ENCODE peak calls at places on chromosomes 16 and 17, in seven cellular contexts. A is right atrium auricular region, C is cardiac muscle cell, G is stomach, B is esophagus squamous epithelium, F is heart left ventricle, L is SJSA1. E is an unnamed sample. For H3K36me3, the result is how much of the 10 kb centered on the place peaks cover.

GRCh38 chr16:9042943-9043680 is 48.3 kb upstream of the HAPSTR1 start:
- DNase-seq in A (no peak), C (peak), G (no peak), B (no peak), F (no peak), L (peak), E (no peak)

GRCh38 chr17:58680038-58680369 is 11.8 kb downstream of the TEX14 start:
- DNase-seq in A (no peak), C (no peak), G (no peak), B (no peak), F (no peak), L (no peak), E (no peak)

GRCh38 chr16:86508947-86509758 is 1.2 kb upstream of the FOXF1 start:
- DNase-seq in A (no peak), C (peak), G (no peak), B (no peak), F (peak), L (peak), E (peak)

GRCh38 chr17:34116306-34116705 is 138.8 kb upstream of the CCL2 start:
- DNase-seq in A (no peak), C (no peak), G (no peak), B (no peak), F (no peak), L (no peak), E (no peak)

GRCh38 chr17:77516902-77517301 is 376.1 kb downstream of the SEC14L1 start:
- DNase-seq in A (no peak), C (peak), G (peak), B (no peak), F (no peak), L (peak), E (no peak)

GRCh38 chr17:74005790-74006189 is 197.7 kb upstream of the RPL38 start:
- DNase-seq in A (no peak), C (no peak), G (no peak), B (no peak), F (no peak), L (no peak), E (no peak)

GRCh38 chr17:38485146-38485468 is 56.8 kb downstream of the ARHGAP23 start:
- DNase-seq in A (no peak), C (no peak), G (no peak), B (no peak), F (no peak), L (no peak), E (no peak)

GRCh38 chr17:7475764-7476422 is 3.5 kb downstream of the ZBTB4 start:
- DNase-seq in A (peak), C (no peak), G (no peak), B (no peak), F (peak), L (no peak), E (no peak)

GRCh38 chr16:66275795-66276428 is 90.6 kb upstream of the CDH5 start:
- DNase-seq in A (peak), C (peak), G (peak), B (no peak), F (no peak), L (no peak), E (no peak)

GRCh38 chr16:8850279-8850885 is 18.4 kb downstream of the CARHSP1 start:
- DNase-seq in A (no peak), C (peak), G (no peak), B (no peak), F (peak), L (peak), E (peak)

GRCh38 chr16:22857296-22857695 is 43.3 kb downstream of the HS3ST2 start:
- DNase-seq in A (no peak), C (no peak), G (no peak), B (no peak), F (no peak), L (no peak), E (no peak)

GRCh38 chr17:44159519-44160210 is 10.8 kb upstream of the ASB16 start:
- DNase-seq in A (no peak), C (peak), G (no peak), B (no peak), F (no peak), L (peak), E (no peak)

GRCh38 chr17:45893725-45894021 is 681 bp upstream of the MAPT start:
- DNase-seq in A (no peak), C (no peak), G (no peak), B (no peak), F (no peak), L (no peak), E (no peak)

GRCh38 chr17:6343191-6343590 is 91.7 kb downstream of the AIPL1 start:
- DNase-seq in A (no peak), C (no peak), G (no peak), B (no peak), F (no peak), L (no peak), E (no peak)

GRCh38 chr17:65277576-65277975 is 140.4 kb downstream of the RGS9 start:
- DNase-seq in A (peak), C (peak), G (no peak), B (no peak), F (no peak), L (no peak), E (no peak)

GRCh38 chr16:72818286-72818845 is 229.6 kb downstream of the ZFHX3 start:
- DNase-seq in A (no peak), C (no peak), G (no peak), B (no peak), F (no peak), L (no peak), E (no peak)

GRCh38 chr17:71779482-71779881 is 341.3 kb upstream of the SOX9 start:
- DNase-seq in A (no peak), C (no peak), G (no peak), B (no peak), F (no peak), L (no peak), E (no peak)

GRCh38 chr16:88705076-88705684 is 1.0 kb downstream of the RNF166 start:
- DNase-seq in A (no peak), C (peak), G (no peak), B (no peak), F (no peak), L (no peak), E (no peak)

GRCh38 chr17:61331178-61331577 is 68.5 kb upstream of the TBX2 start:
- DNase-seq in A (no peak), C (no peak), G (no peak), B (no peak), F (no peak), L (no peak), E (peak)

GRCh38 chr16:89721644-89722391 is 481 bp downstream of the ZNF276 start:
- DNase-seq in A (no peak), C (peak), G (peak), B (no peak), F (peak), L (peak), E (peak)

GRCh38 chr16:14202697-14203096 is 131.6 kb downstream of the MRTFB start:
- DNase-seq in A (no peak), C (no peak), G (no peak), B (no peak), F (no peak), L (no peak), E (no peak)

GRCh38 chr16:30747331-30747730 is 894 bp upstream of the PHKG2 start:
- DNase-seq in A (no peak), C (peak), G (no peak), B (no peak), F (no peak), L (peak), E (no peak)

GRCh38 chr16:31427441-31428276 is 501 bp downstream of the COX6A2 start:
- DNase-seq in A (no peak), C (peak), G (peak), B (no peak), F (peak), L (peak), E (peak)

GRCh38 chr17:601462-602303 is 113.0 kb downstream of the VPS53 start:
- DNase-seq in A (no peak), C (peak), G (no peak), B (no peak), F (no peak), L (no peak), E (no peak)

GRCh38 chr17:36127199-36127881 is 23.7 kb downstream of the CCL4 start:
- DNase-seq in A (no peak), C (no peak), G (no peak), B (no peak), F (no peak), L (no peak), E (no peak)

GRCh38 chr16:70681382-70682238 is 4.2 kb downstream of the MTSS2 start:
- DNase-seq in A (no peak), C (no peak), G (no peak), B (no peak), F (no peak), L (no peak), E (no peak)

GRCh38 chr17:63588797-63589196 is 11.9 kb upstream of the TACO1 start:
- DNase-seq in A (no peak), C (no peak), G (no peak), B (no peak), F (no peak), L (no peak), E (no peak)

GRCh38 chr17:63595132-63595531 is 5.6 kb upstream of the TACO1 start:
- DNase-seq in A (no peak), C (no peak), G (no peak), B (no peak), F (no peak), L (no peak), E (no peak)

GRCh38 chr17:63592797-63593196 is 7.9 kb upstream of the TACO1 start:
- DNase-seq in A (no peak), C (no peak), G (no peak), B (no peak), F (no peak), L (no peak), E (no peak)

GRCh38 chr17:63587770-63588169 is 12.9 kb upstream of the TACO1 start:
- DNase-seq in A (no peak), C (no peak), G (no peak), B (no peak), F (no peak), L (no peak), E (no peak)

DNA sequence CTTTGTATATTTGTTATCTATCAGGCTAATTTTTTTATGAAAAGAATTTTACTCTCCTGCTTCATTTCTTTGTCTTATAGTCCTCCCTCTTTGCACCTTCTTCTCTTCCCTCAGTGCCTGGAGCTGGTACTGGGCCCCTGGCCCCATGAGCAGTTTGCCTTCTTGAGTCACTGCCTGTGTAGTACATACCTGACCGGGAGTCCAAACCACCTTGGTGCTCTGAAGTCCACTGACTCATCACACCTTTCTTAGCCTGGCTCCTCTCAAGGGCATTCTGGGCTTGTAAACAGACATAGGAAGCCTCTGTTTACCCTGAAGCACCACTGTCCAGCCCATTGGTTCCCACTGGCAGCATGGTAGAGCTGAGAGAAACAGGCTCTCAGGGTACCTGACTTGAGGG is 11.0 kb upstream of the TACO1 start:
- DNase-seq in A (no peak), C (no peak), G (no peak), B (no peak), F (no peak), L (no peak), E (no peak)
- H3K36me3 ChIP-seq in A (half or more), C (under half), G (half or more), B (under half), F (half or more), L (half or more), E (under half)

GRCh38 chr17:2949469-2950044 is 113.8 kb downstream of the OR1D5 start:
- DNase-seq in A (peak), C (peak), G (peak), B (no peak), F (no peak), L (no peak), E (no peak)
- H3K36me3 ChIP-seq in A (under half), C (under half), G (under half), B (under half), F (under half), L (under half), E (under half)

GRCh38 chr17:28910534-28910933 is 7.7 kb upstream of the DHRS13 start:
- DNase-seq in A (no peak), C (no peak), G (no peak), B (no peak), F (no peak), L (no peak), E (no peak)

GRCh38 chr17:28908640-28909098 is 5.8 kb upstream of the DHRS13 start:
- DNase-seq in A (peak), C (peak), G (no peak), B (no peak), F (peak), L (peak), E (peak)

GRCh38 chr17:28906276-28907051 is 3.6 kb upstream of the DHRS13 start:
- DNase-seq in A (no peak), C (no peak), G (no peak), B (no peak), F (no peak), L (no peak), E (no peak)

GRCh38 chr17:28907052-28907438 is 4.2 kb upstream of the DHRS13 start:
- DNase-seq in A (no peak), C (no peak), G (no peak), B (no peak), F (no peak), L (no peak), E (no peak)

DNA sequence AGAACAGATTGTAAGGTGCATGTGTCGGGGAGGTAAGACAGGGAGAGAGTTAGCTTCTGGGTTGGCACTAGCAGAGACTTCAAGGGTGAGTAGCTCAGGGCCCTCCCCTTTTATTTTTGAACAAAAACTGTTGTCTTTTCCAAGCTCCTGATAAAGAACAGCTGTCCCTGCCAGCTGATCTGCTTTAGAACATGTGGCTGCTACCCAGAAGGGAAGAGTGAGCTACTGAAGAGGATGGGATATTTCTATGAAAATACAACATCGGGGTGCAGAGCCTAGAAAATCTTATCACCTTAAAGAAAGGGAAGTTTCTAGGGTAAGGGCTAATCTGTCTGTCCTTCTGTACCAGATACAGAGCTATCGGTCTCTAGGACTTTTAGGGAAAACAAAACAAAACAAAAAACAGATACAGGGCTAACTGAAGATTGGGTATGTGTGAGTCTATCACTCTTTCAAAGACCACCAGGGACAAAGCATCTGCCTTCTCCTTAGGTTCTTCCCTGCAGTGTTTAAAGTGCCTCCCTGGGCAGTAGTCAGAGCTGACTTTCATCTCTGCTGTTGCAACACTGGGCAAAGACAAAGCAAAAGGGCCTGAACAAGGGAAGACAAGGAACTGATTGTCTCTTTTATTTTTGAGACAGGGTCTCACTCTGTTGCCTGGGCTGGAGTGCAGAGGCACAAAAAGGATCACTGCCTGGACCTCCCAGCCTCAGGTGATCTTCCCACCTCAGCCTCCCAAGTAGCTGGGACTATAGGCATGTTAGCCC is 5.0 kb upstream of the DHRS13 start:
- DNase-seq in A (no peak), C (peak), G (no peak), B (no peak), F (no peak), L (no peak), E (no peak)
- H3K36me3 ChIP-seq in A (half or more), C (half or more), G (half or more), B (under half), F (half or more), L (half or more), E (under half)

GRCh38 chr17:40025559-40025958 is 10.3 kb downstream of the CSF3 start:
- DNase-seq in A (no peak), C (no peak), G (no peak), B (no peak), F (no peak), L (no peak), E (no peak)

GRCh38 chr17:40025991-40026815 is 11.0 kb downstream of the CSF3 start:
- DNase-seq in A (no peak), C (no peak), G (no peak), B (no peak), F (no peak), L (no peak), E (no peak)

GRCh38 chr17:40027614-40028012 is 12.4 kb downstream of the CSF3 start:
- DNase-seq in A (no peak), C (no peak), G (no peak), B (no peak), F (no peak), L (no peak), E (no peak)

GRCh38 chr17:40028595-40028994 is 13.4 kb downstream of the CSF3 start:
- DNase-seq in A (no peak), C (no peak), G (no peak), B (no peak), F (no peak), L (no peak), E (no peak)

GRCh38 chr17:40026816-40027613 is 11.8 kb downstream of the CSF3 start:
- DNase-seq in A (peak), C (peak), G (peak), B (no peak), F (peak), L (peak), E (peak)
- H3K36me3 ChIP-seq in A (half or more), C (under half), G (half or more), B (under half), F (half or more), L (half or more), E (under half)

GRCh38 chr16:67558859-67559258 is 3.5 kb upstream of the CTCF start:
- DNase-seq in A (no peak), C (no peak), G (no peak), B (no peak), F (no peak), L (no peak), E (no peak)
- H3K36me3 ChIP-seq in A (under half), C (under half), G (under half), B (under half), F (under half), L (under half), E (under half)

GRCh38 chr16:852451-853185 is 52.1 kb upstream of the GNG13 start:
- DNase-seq in A (no peak), C (no peak), G (no peak), B (no peak), F (no peak), L (no peak), E (no peak)

GRCh38 chr16:851871-852270 is 51.3 kb upstream of the GNG13 start:
- DNase-seq in A (no peak), C (no peak), G (no peak), B (no peak), F (no peak), L (no peak), E (no peak)

GRCh38 chr16:853306-853705 is 52.8 kb upstream of the GNG13 start:
- DNase-seq in A (no peak), C (no peak), G (no peak), B (no peak), F (no peak), L (no peak), E (no peak)

GRCh38 chr16:850668-851067 is 50.1 kb upstream of the GNG13 start:
- DNase-seq in A (no peak), C (no peak), G (no peak), B (no peak), F (no peak), L (no peak), E (no peak)

DNA sequence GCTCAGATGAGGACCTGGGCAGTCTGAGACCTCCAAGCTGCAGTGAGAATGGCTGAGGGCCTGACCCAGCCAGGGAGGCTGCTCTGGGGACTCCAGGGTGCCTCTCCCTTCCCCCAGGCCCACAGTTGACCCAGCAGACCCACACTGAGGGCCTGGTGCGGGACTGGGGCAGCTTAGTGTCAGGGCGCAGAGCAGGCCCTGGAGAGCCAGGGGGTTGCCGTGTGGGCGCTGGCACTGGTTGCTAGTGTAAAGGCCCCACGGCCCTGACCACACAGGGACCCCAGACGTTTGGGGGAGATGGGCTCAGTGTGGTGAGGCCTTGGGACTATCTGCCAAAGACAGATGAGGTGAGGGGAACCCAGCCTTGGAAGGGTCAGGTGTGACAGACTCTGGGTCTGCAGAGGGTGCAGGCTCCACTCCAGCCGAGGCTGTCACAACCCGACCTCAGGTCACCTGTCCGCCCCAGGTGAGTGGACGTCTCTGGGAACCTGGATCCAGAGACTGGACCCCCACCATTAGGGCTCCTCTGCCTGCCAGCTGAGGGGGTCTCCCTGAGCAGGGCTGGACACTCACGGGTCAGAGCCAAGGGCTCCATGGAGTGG is 50.8 kb upstream of the GNG13 start:
- DNase-seq in A (no peak), C (no peak), G (no peak), B (no peak), F (no peak), L (no peak), E (no peak)
- H3K36me3 ChIP-seq in A (under half), C (under half), G (under half), B (under half), F (under half), L (under half), E (under half)

GRCh38 chr16:56645311-56645710 is 6.4 kb upstream of the MT1B start:
- DNase-seq in A (no peak), C (no peak), G (no peak), B (no peak), F (no peak), L (no peak), E (no peak)
- H3K36me3 ChIP-seq in A (under half), C (under half), G (under half), B (under half), F (under half), L (under half), E (under half)